ENCODE peak calls at places on chromosome 17, in four cellular contexts. One of them, this sample, is unnamed.

GRCh38 chr17:77127735-77128361 is 12.9 kb upstream of the SEC14L1 start:
- ATAC-seq in omental fat pad: peak; percentile 62
- ATAC-seq in left lung: peak; percentile 61
- ATAC-seq in activated CD8-positive, alpha-beta T cell treated with anti-CD3 and anti-CD28 coated beads for 36 hours: peak; percentile 94
- ATAC-seq in this sample: peak; percentile 91

GRCh38 chr17:81348097-81349055 is 46.9 kb upstream of the BAHCC1 start:
- ATAC-seq in omental fat pad: no peak
- ATAC-seq in activated CD8-positive, alpha-beta T cell treated with anti-CD3 and anti-CD28 coated beads for 36 hours: no peak
- ATAC-seq in left lung: peak; percentile 55
- ATAC-seq in this sample: no peak

GRCh38 chr17:75619506-75620431 is 13.5 kb upstream of the SMIM5 start:
- ATAC-seq in left lung: peak; percentile 6
- ATAC-seq in activated CD8-positive, alpha-beta T cell treated with anti-CD3 and anti-CD28 coated beads for 36 hours: no peak
- ATAC-seq in omental fat pad: no peak
- ATAC-seq in this sample: no peak

GRCh38 chr17:81518113-81518784 is 5.7 kb upstream of the ACTG1 start:
- ATAC-seq in activated CD8-positive, alpha-beta T cell treated with anti-CD3 and anti-CD28 coated beads for 36 hours: no peak
- ATAC-seq in left lung: peak; percentile 13
- ATAC-seq in omental fat pad: no peak
- ATAC-seq in this sample: no peak

GRCh38 chr17:40091691-40092397 is 8.5 kb downstream of the NR1D1 start:
- ATAC-seq in left lung: peak; percentile 24
- ATAC-seq in omental fat pad: peak; percentile 17
- ATAC-seq in activated CD8-positive, alpha-beta T cell treated with anti-CD3 and anti-CD28 coated beads for 36 hours: no peak
- ATAC-seq in this sample: no peak

GRCh38 chr17:33596904-33597303 is 303.8 kb upstream of the ASIC2 start:
- ATAC-seq in left lung: no peak
- ATAC-seq in omental fat pad: no peak
- ATAC-seq in activated CD8-positive, alpha-beta T cell treated with anti-CD3 and anti-CD28 coated beads for 36 hours: no peak
- ATAC-seq in this sample: no peak

GRCh38 chr17:77396610-77397009 is 255.8 kb downstream of the SEC14L1 start:
- ATAC-seq in omental fat pad: no peak
- ATAC-seq in activated CD8-positive, alpha-beta T cell treated with anti-CD3 and anti-CD28 coated beads for 36 hours: no peak
- ATAC-seq in left lung: no peak
- ATAC-seq in this sample: no peak

GRCh38 chr17:55264273-55264639 is 504 bp upstream of the HLF start:
- ATAC-seq in activated CD8-positive, alpha-beta T cell treated with anti-CD3 and anti-CD28 coated beads for 36 hours: no peak
- ATAC-seq in omental fat pad: peak; percentile 25
- ATAC-seq in left lung: peak; percentile 4
- ATAC-seq in this sample: no peak

GRCh38 chr17:37676115-37676925 is 33.1 kb upstream of the DDX52 start:
- ATAC-seq in activated CD8-positive, alpha-beta T cell treated with anti-CD3 and anti-CD28 coated beads for 36 hours: no peak
- ATAC-seq in left lung: no peak
- ATAC-seq in omental fat pad: no peak
- ATAC-seq in this sample: no peak

GRCh38 chr17:66526827-66527226 is 224.4 kb downstream of the PRKCA start:
- ATAC-seq in left lung: no peak
- ATAC-seq in omental fat pad: no peak
- ATAC-seq in activated CD8-positive, alpha-beta T cell treated with anti-CD3 and anti-CD28 coated beads for 36 hours: no peak
- ATAC-seq in this sample: no peak

GRCh38 chr17:19502517-19502916 is 31.1 kb upstream of the SLC47A1 start:
- ATAC-seq in omental fat pad: no peak
- ATAC-seq in left lung: no peak
- ATAC-seq in activated CD8-positive, alpha-beta T cell treated with anti-CD3 and anti-CD28 coated beads for 36 hours: peak; percentile 82
- ATAC-seq in this sample: no peak

GRCh38 chr17:69117855-69118758 is 23.6 kb downstream of the ABCA6 start:
- ATAC-seq in omental fat pad: no peak
- ATAC-seq in left lung: no peak
- ATAC-seq in activated CD8-positive, alpha-beta T cell treated with anti-CD3 and anti-CD28 coated beads for 36 hours: no peak
- ATAC-seq in this sample: peak; percentile 70

GRCh38 chr17:78013683-78014467 is 55.4 kb downstream of the TNRC6C start:
- ATAC-seq in left lung: peak; percentile 87
- ATAC-seq in activated CD8-positive, alpha-beta T cell treated with anti-CD3 and anti-CD28 coated beads for 36 hours: peak; percentile 65
- ATAC-seq in omental fat pad: peak; percentile 68
- ATAC-seq in this sample: peak; percentile 36

GRCh38 chr17:5241861-5242671 is 7.4 kb upstream of the SCIMP start:
- ATAC-seq in omental fat pad: no peak
- ATAC-seq in activated CD8-positive, alpha-beta T cell treated with anti-CD3 and anti-CD28 coated beads for 36 hours: peak; percentile 75
- ATAC-seq in left lung: no peak
- ATAC-seq in this sample: peak; percentile 91

GRCh38 chr17:45934044-45934979 is 40.0 kb downstream of the MAPT start:
- ATAC-seq in left lung: no peak
- ATAC-seq in omental fat pad: no peak
- ATAC-seq in activated CD8-positive, alpha-beta T cell treated with anti-CD3 and anti-CD28 coated beads for 36 hours: no peak
- ATAC-seq in this sample: no peak

GRCh38 chr17:62083651-62084050 is 18.6 kb upstream of the MED13 start:
- ATAC-seq in omental fat pad: no peak
- ATAC-seq in activated CD8-positive, alpha-beta T cell treated with anti-CD3 and anti-CD28 coated beads for 36 hours: no peak
- ATAC-seq in left lung: no peak
- ATAC-seq in this sample: no peak

GRCh38 chr17:57425903-57426574 is 169.7 kb downstream of the MSI2 start:
- ATAC-seq in omental fat pad: no peak
- ATAC-seq in left lung: no peak
- ATAC-seq in activated CD8-positive, alpha-beta T cell treated with anti-CD3 and anti-CD28 coated beads for 36 hours: no peak
- ATAC-seq in this sample: no peak

GRCh38 chr17:34720760-34721159 is 141.4 kb downstream of the TMEM132E start:
- ATAC-seq in omental fat pad: no peak
- ATAC-seq in left lung: no peak
- ATAC-seq in activated CD8-positive, alpha-beta T cell treated with anti-CD3 and anti-CD28 coated beads for 36 hours: no peak
- ATAC-seq in this sample: no peak

GRCh38 chr17:76154292-76154691 is 13.2 kb upstream of the FOXJ1 start:
- ATAC-seq in left lung: no peak
- ATAC-seq in activated CD8-positive, alpha-beta T cell treated with anti-CD3 and anti-CD28 coated beads for 36 hours: no peak
- ATAC-seq in omental fat pad: no peak
- ATAC-seq in this sample: no peak

GRCh38 chr17:78793415-78793814 is 11.3 kb upstream of the CYTH1 start:
- ATAC-seq in activated CD8-positive, alpha-beta T cell treated with anti-CD3 and anti-CD28 coated beads for 36 hours: no peak
- ATAC-seq in omental fat pad: no peak
- ATAC-seq in left lung: no peak
- ATAC-seq in this sample: no peak

GRCh38 chr17:45782889-45783592 is 1.1 kb upstream of the CRHR1 start:
- ATAC-seq in activated CD8-positive, alpha-beta T cell treated with anti-CD3 and anti-CD28 coated beads for 36 hours: peak; percentile 78
- ATAC-seq in omental fat pad: peak; percentile 22
- ATAC-seq in left lung: peak; percentile 58
- ATAC-seq in this sample: peak; percentile 42

GRCh38 chr17:45791041-45791582 is 7.0 kb downstream of the CRHR1 start:
- ATAC-seq in activated CD8-positive, alpha-beta T cell treated with anti-CD3 and anti-CD28 coated beads for 36 hours: no peak
- ATAC-seq in left lung: no peak
- ATAC-seq in omental fat pad: no peak
- ATAC-seq in this sample: no peak

GRCh38 chr17:214881-215331 is 33.5 kb upstream of the DOC2B start:
- ATAC-seq in left lung: no peak
- ATAC-seq in omental fat pad: no peak
- ATAC-seq in activated CD8-positive, alpha-beta T cell treated with anti-CD3 and anti-CD28 coated beads for 36 hours: no peak
- ATAC-seq in this sample: no peak

GRCh38 chr17:2266045-2266864 is 37.3 kb downstream of the SMG6 start:
- ATAC-seq in omental fat pad: no peak
- ATAC-seq in activated CD8-positive, alpha-beta T cell treated with anti-CD3 and anti-CD28 coated beads for 36 hours: peak; percentile 77
- ATAC-seq in left lung: peak; percentile 42
- ATAC-seq in this sample: peak; percentile 97

GRCh38 chr17:57499648-57500049 is 243.3 kb downstream of the MSI2 start:
- ATAC-seq in activated CD8-positive, alpha-beta T cell treated with anti-CD3 and anti-CD28 coated beads for 36 hours: peak; percentile 68
- ATAC-seq in left lung: no peak
- ATAC-seq in omental fat pad: no peak
- ATAC-seq in this sample: peak; percentile 43

GRCh38 chr17:42142371-42142896 is 12.4 kb downstream of the RAB5C start:
- ATAC-seq in left lung: no peak
- ATAC-seq in activated CD8-positive, alpha-beta T cell treated with anti-CD3 and anti-CD28 coated beads for 36 hours: no peak
- ATAC-seq in omental fat pad: no peak
- ATAC-seq in this sample: no peak

GRCh38 chr17:47942568-47942967 is 1.2 kb downstream of the PNPO start:
- ATAC-seq in left lung: no peak
- ATAC-seq in activated CD8-positive, alpha-beta T cell treated with anti-CD3 and anti-CD28 coated beads for 36 hours: no peak
- ATAC-seq in omental fat pad: no peak
- ATAC-seq in this sample: no peak

GRCh38 chr17:12269751-12270150 is 249.1 kb downstream of the MAP2K4 start:
- ATAC-seq in omental fat pad: no peak
- ATAC-seq in left lung: no peak
- ATAC-seq in activated CD8-positive, alpha-beta T cell treated with anti-CD3 and anti-CD28 coated beads for 36 hours: no peak
- ATAC-seq in this sample: no peak

GRCh38 chr17:74758846-74759163 is 10.4 kb downstream of the NHERF1 start:
- ATAC-seq in activated CD8-positive, alpha-beta T cell treated with anti-CD3 and anti-CD28 coated beads for 36 hours: peak; percentile 61
- ATAC-seq in left lung: peak; percentile 41
- ATAC-seq in omental fat pad: peak; percentile 52
- ATAC-seq in this sample: peak; percentile 66

GRCh38 chr17:76104140-76104895 is 731 bp upstream of the EXOC7 start:
- ATAC-seq in omental fat pad: no peak
- ATAC-seq in left lung: no peak
- ATAC-seq in activated CD8-positive, alpha-beta T cell treated with anti-CD3 and anti-CD28 coated beads for 36 hours: no peak
- ATAC-seq in this sample: no peak

GRCh38 chr17:72403713-72404209 is 282.9 kb downstream of the SOX9 start:
- ATAC-seq in activated CD8-positive, alpha-beta T cell treated with anti-CD3 and anti-CD28 coated beads for 36 hours: no peak
- ATAC-seq in omental fat pad: no peak
- ATAC-seq in left lung: no peak
- ATAC-seq in this sample: no peak

GRCh38 chr17:8109669-8110455 is 8.5 kb downstream of the ALOXE3 start:
- ATAC-seq in omental fat pad: peak; percentile 65
- ATAC-seq in left lung: peak; percentile 98
- ATAC-seq in activated CD8-positive, alpha-beta T cell treated with anti-CD3 and anti-CD28 coated beads for 36 hours: peak; percentile 98
- ATAC-seq in this sample: peak; percentile 91

GRCh38 chr17:47708864-47709541 is 15.0 kb downstream of the TBKBP1 start:
- ATAC-seq in activated CD8-positive, alpha-beta T cell treated with anti-CD3 and anti-CD28 coated beads for 36 hours: no peak
- ATAC-seq in omental fat pad: peak; percentile 67
- ATAC-seq in left lung: peak; percentile 87
- ATAC-seq in this sample: peak; percentile 60

GRCh38 chr17:49656247-49656646 is 21.6 kb downstream of the SPOP start:
- ATAC-seq in omental fat pad: no peak
- ATAC-seq in activated CD8-positive, alpha-beta T cell treated with anti-CD3 and anti-CD28 coated beads for 36 hours: no peak
- ATAC-seq in left lung: no peak
- ATAC-seq in this sample: no peak

GRCh38 chr17:1498869-1499268 is 6.4 kb upstream of the MYO1C start:
- ATAC-seq in left lung: peak; percentile 60
- ATAC-seq in activated CD8-positive, alpha-beta T cell treated with anti-CD3 and anti-CD28 coated beads for 36 hours: peak; percentile 45
- ATAC-seq in omental fat pad: no peak
- ATAC-seq in this sample: no peak

GRCh38 chr17:58991718-58992331 is 114.9 kb downstream of the TRIM37 start:
- ATAC-seq in activated CD8-positive, alpha-beta T cell treated with anti-CD3 and anti-CD28 coated beads for 36 hours: no peak
- ATAC-seq in omental fat pad: no peak
- ATAC-seq in left lung: peak; percentile 91
- ATAC-seq in this sample: peak; percentile 51

GRCh38 chr17:57984936-57985674 is 2.9 kb downstream of the VEZF1 start:
- ATAC-seq in left lung: no peak
- ATAC-seq in omental fat pad: no peak
- ATAC-seq in activated CD8-positive, alpha-beta T cell treated with anti-CD3 and anti-CD28 coated beads for 36 hours: no peak
- ATAC-seq in this sample: no peak

GRCh38 chr17:28684963-28685362 is 23.0 kb downstream of the SUPT6H start:
- ATAC-seq in left lung: no peak
- ATAC-seq in omental fat pad: no peak
- ATAC-seq in activated CD8-positive, alpha-beta T cell treated with anti-CD3 and anti-CD28 coated beads for 36 hours: no peak
- ATAC-seq in this sample: no peak